ENCODE peak calls at places on chromosomes 6 and 20, in nine cellular contexts. One of them, this sample, is unnamed.

GRCh38 chr20:50774515-50774914 is 20.3 kb upstream of the BCAS4 start:
- DNase-seq in AG10803: no peak
- DNase-seq in stimulated activated CD8-positive, alpha-beta memory T cell treated with anti-CD3 and anti-CD28 coated beads, Interleukin-7, amount 100 ng/mL, for 1 hour: no peak
- DNase-seq in GM13976: no peak
- DNase-seq in hepatocyte: no peak
- DNase-seq in Panc1: no peak
- DNase-seq in activated naive CD4-positive, alpha-beta T cell: no peak
- DNase-seq in stimulated activated CD4-positive, alpha-beta T cell treated with anti-CD3 and anti-CD28 coated beads, Interleukin-1b, Interleukin-23, amount 100 ng/mL, for 1 hour: no peak
- DNase-seq in lower lobe of right lung: no peak
- DNase-seq in this sample: no peak

GRCh38 chr6:160277144-160277543 is 18.5 kb upstream of the SLC22A2 start:
- DNase-seq in AG10803: no peak
- DNase-seq in stimulated activated CD8-positive, alpha-beta memory T cell treated with anti-CD3 and anti-CD28 coated beads, Interleukin-7, amount 100 ng/mL, for 1 hour: no peak
- DNase-seq in GM13976: no peak
- DNase-seq in hepatocyte: no peak
- DNase-seq in Panc1: no peak
- DNase-seq in activated naive CD4-positive, alpha-beta T cell: no peak
- DNase-seq in stimulated activated CD4-positive, alpha-beta T cell treated with anti-CD3 and anti-CD28 coated beads, Interleukin-1b, Interleukin-23, amount 100 ng/mL, for 1 hour: no peak
- DNase-seq in lower lobe of right lung: no peak
- DNase-seq in this sample: no peak

GRCh38 chr20:54669054-54669390 is 193.6 kb downstream of the DOK5 start:
- DNase-seq in AG10803: no peak
- DNase-seq in stimulated activated CD8-positive, alpha-beta memory T cell treated with anti-CD3 and anti-CD28 coated beads, Interleukin-7, amount 100 ng/mL, for 1 hour: no peak
- DNase-seq in GM13976: no peak
- DNase-seq in hepatocyte: no peak
- DNase-seq in Panc1: no peak
- DNase-seq in activated naive CD4-positive, alpha-beta T cell: no peak
- DNase-seq in stimulated activated CD4-positive, alpha-beta T cell treated with anti-CD3 and anti-CD28 coated beads, Interleukin-1b, Interleukin-23, amount 100 ng/mL, for 1 hour: no peak
- DNase-seq in lower lobe of right lung: no peak
- DNase-seq in this sample: no peak

GRCh38 chr6:128282956-128283355 is 237.4 kb downstream of the PTPRK start:
- DNase-seq in AG10803: no peak
- DNase-seq in stimulated activated CD8-positive, alpha-beta memory T cell treated with anti-CD3 and anti-CD28 coated beads, Interleukin-7, amount 100 ng/mL, for 1 hour: no peak
- DNase-seq in GM13976: no peak
- DNase-seq in hepatocyte: no peak
- DNase-seq in Panc1: no peak
- DNase-seq in activated naive CD4-positive, alpha-beta T cell: no peak
- DNase-seq in stimulated activated CD4-positive, alpha-beta T cell treated with anti-CD3 and anti-CD28 coated beads, Interleukin-1b, Interleukin-23, amount 100 ng/mL, for 1 hour: no peak
- DNase-seq in lower lobe of right lung: no peak
- DNase-seq in this sample: no peak

GRCh38 chr6:15962449-15962764 is 166.5 kb upstream of the MYLIP start:
- DNase-seq in AG10803: peak; percentile 95
- DNase-seq in stimulated activated CD8-positive, alpha-beta memory T cell treated with anti-CD3 and anti-CD28 coated beads, Interleukin-7, amount 100 ng/mL, for 1 hour: no peak
- DNase-seq in GM13976: peak; percentile 31
- DNase-seq in hepatocyte: no peak
- DNase-seq in Panc1: no peak
- DNase-seq in activated naive CD4-positive, alpha-beta T cell: no peak
- DNase-seq in stimulated activated CD4-positive, alpha-beta T cell treated with anti-CD3 and anti-CD28 coated beads, Interleukin-1b, Interleukin-23, amount 100 ng/mL, for 1 hour: no peak
- DNase-seq in lower lobe of right lung: no peak
- DNase-seq in this sample: no peak

GRCh38 chr20:48937674-48938073 is 16.2 kb downstream of the ARFGEF2 start:
- DNase-seq in AG10803: no peak
- DNase-seq in stimulated activated CD8-positive, alpha-beta memory T cell treated with anti-CD3 and anti-CD28 coated beads, Interleukin-7, amount 100 ng/mL, for 1 hour: no peak
- DNase-seq in GM13976: no peak
- DNase-seq in hepatocyte: no peak
- DNase-seq in Panc1: no peak
- DNase-seq in activated naive CD4-positive, alpha-beta T cell: no peak
- DNase-seq in stimulated activated CD4-positive, alpha-beta T cell treated with anti-CD3 and anti-CD28 coated beads, Interleukin-1b, Interleukin-23, amount 100 ng/mL, for 1 hour: no peak
- DNase-seq in lower lobe of right lung: no peak
- DNase-seq in this sample: no peak

GRCh38 chr6:149851461-149851860 is 12.7 kb downstream of the LRP11 start:
- DNase-seq in AG10803: peak; percentile 73
- DNase-seq in stimulated activated CD8-positive, alpha-beta memory T cell treated with anti-CD3 and anti-CD28 coated beads, Interleukin-7, amount 100 ng/mL, for 1 hour: no peak
- DNase-seq in GM13976: no peak
- DNase-seq in hepatocyte: no peak
- DNase-seq in Panc1: no peak
- DNase-seq in activated naive CD4-positive, alpha-beta T cell: no peak
- DNase-seq in stimulated activated CD4-positive, alpha-beta T cell treated with anti-CD3 and anti-CD28 coated beads, Interleukin-1b, Interleukin-23, amount 100 ng/mL, for 1 hour: no peak
- DNase-seq in lower lobe of right lung: no peak
- DNase-seq in this sample: no peak

GRCh38 chr6:161498359-161498758 is 224.5 kb upstream of the AGPAT4 start:
- DNase-seq in AG10803: peak; percentile 59
- DNase-seq in stimulated activated CD8-positive, alpha-beta memory T cell treated with anti-CD3 and anti-CD28 coated beads, Interleukin-7, amount 100 ng/mL, for 1 hour: no peak
- DNase-seq in GM13976: no peak
- DNase-seq in hepatocyte: peak; percentile 19
- DNase-seq in Panc1: no peak
- DNase-seq in activated naive CD4-positive, alpha-beta T cell: no peak
- DNase-seq in stimulated activated CD4-positive, alpha-beta T cell treated with anti-CD3 and anti-CD28 coated beads, Interleukin-1b, Interleukin-23, amount 100 ng/mL, for 1 hour: no peak
- DNase-seq in lower lobe of right lung: no peak
- DNase-seq in this sample: no peak

GRCh38 chr6:105985098-105985815 is 100.9 kb upstream of the PRDM1 start:
- DNase-seq in AG10803: no peak
- DNase-seq in stimulated activated CD8-positive, alpha-beta memory T cell treated with anti-CD3 and anti-CD28 coated beads, Interleukin-7, amount 100 ng/mL, for 1 hour: no peak
- DNase-seq in GM13976: no peak
- DNase-seq in hepatocyte: no peak
- DNase-seq in Panc1: no peak
- DNase-seq in activated naive CD4-positive, alpha-beta T cell: no peak
- DNase-seq in stimulated activated CD4-positive, alpha-beta T cell treated with anti-CD3 and anti-CD28 coated beads, Interleukin-1b, Interleukin-23, amount 100 ng/mL, for 1 hour: no peak
- DNase-seq in lower lobe of right lung: no peak
- DNase-seq in this sample: peak; percentile 66

GRCh38 chr6:39225946-39226437 is 3.3 kb downstream of the KCNK5 start:
- DNase-seq in AG10803: no peak
- DNase-seq in stimulated activated CD8-positive, alpha-beta memory T cell treated with anti-CD3 and anti-CD28 coated beads, Interleukin-7, amount 100 ng/mL, for 1 hour: peak; percentile 17
- DNase-seq in GM13976: no peak
- DNase-seq in hepatocyte: peak; percentile 3
- DNase-seq in Panc1: no peak
- DNase-seq in activated naive CD4-positive, alpha-beta T cell: no peak
- DNase-seq in stimulated activated CD4-positive, alpha-beta T cell treated with anti-CD3 and anti-CD28 coated beads, Interleukin-1b, Interleukin-23, amount 100 ng/mL, for 1 hour: no peak
- DNase-seq in lower lobe of right lung: no peak
- DNase-seq in this sample: no peak

GRCh38 chr6:27297857-27298730 is 14.0 kb downstream of the POM121L2 start:
- DNase-seq in AG10803: peak; percentile 40
- DNase-seq in stimulated activated CD8-positive, alpha-beta memory T cell treated with anti-CD3 and anti-CD28 coated beads, Interleukin-7, amount 100 ng/mL, for 1 hour: no peak
- DNase-seq in GM13976: no peak
- DNase-seq in hepatocyte: peak; percentile 27
- DNase-seq in Panc1: peak; percentile 92
- DNase-seq in activated naive CD4-positive, alpha-beta T cell: no peak
- DNase-seq in stimulated activated CD4-positive, alpha-beta T cell treated with anti-CD3 and anti-CD28 coated beads, Interleukin-1b, Interleukin-23, amount 100 ng/mL, for 1 hour: no peak
- DNase-seq in lower lobe of right lung: no peak
- DNase-seq in this sample: peak; percentile 29

GRCh38 chr6:74347161-74347560 is 651.2 kb downstream of the CD109 start:
- DNase-seq in AG10803: peak; percentile 33
- DNase-seq in stimulated activated CD8-positive, alpha-beta memory T cell treated with anti-CD3 and anti-CD28 coated beads, Interleukin-7, amount 100 ng/mL, for 1 hour: no peak
- DNase-seq in GM13976: no peak
- DNase-seq in hepatocyte: no peak
- DNase-seq in Panc1: no peak
- DNase-seq in activated naive CD4-positive, alpha-beta T cell: no peak
- DNase-seq in stimulated activated CD4-positive, alpha-beta T cell treated with anti-CD3 and anti-CD28 coated beads, Interleukin-1b, Interleukin-23, amount 100 ng/mL, for 1 hour: no peak
- DNase-seq in lower lobe of right lung: no peak
- DNase-seq in this sample: no peak

GRCh38 chr20:41469868-41470267 is 103.2 kb upstream of the EMILIN3 start:
- DNase-seq in AG10803: peak; percentile 6
- DNase-seq in stimulated activated CD8-positive, alpha-beta memory T cell treated with anti-CD3 and anti-CD28 coated beads, Interleukin-7, amount 100 ng/mL, for 1 hour: no peak
- DNase-seq in GM13976: no peak
- DNase-seq in hepatocyte: no peak
- DNase-seq in Panc1: no peak
- DNase-seq in activated naive CD4-positive, alpha-beta T cell: no peak
- DNase-seq in stimulated activated CD4-positive, alpha-beta T cell treated with anti-CD3 and anti-CD28 coated beads, Interleukin-1b, Interleukin-23, amount 100 ng/mL, for 1 hour: no peak
- DNase-seq in lower lobe of right lung: no peak
- DNase-seq in this sample: no peak

GRCh38 chr6:143117108-143117507 is 56.4 kb downstream of the AIG1 start:
- DNase-seq in AG10803: no peak
- DNase-seq in stimulated activated CD8-positive, alpha-beta memory T cell treated with anti-CD3 and anti-CD28 coated beads, Interleukin-7, amount 100 ng/mL, for 1 hour: no peak
- DNase-seq in GM13976: no peak
- DNase-seq in hepatocyte: no peak
- DNase-seq in Panc1: no peak
- DNase-seq in activated naive CD4-positive, alpha-beta T cell: no peak
- DNase-seq in stimulated activated CD4-positive, alpha-beta T cell treated with anti-CD3 and anti-CD28 coated beads, Interleukin-1b, Interleukin-23, amount 100 ng/mL, for 1 hour: no peak
- DNase-seq in lower lobe of right lung: no peak
- DNase-seq in this sample: no peak

GRCh38 chr6:15427360-15428070 is 181.6 kb downstream of the JARID2 start:
- DNase-seq in AG10803: no peak
- DNase-seq in stimulated activated CD8-positive, alpha-beta memory T cell treated with anti-CD3 and anti-CD28 coated beads, Interleukin-7, amount 100 ng/mL, for 1 hour: no peak
- DNase-seq in GM13976: no peak
- DNase-seq in hepatocyte: no peak
- DNase-seq in Panc1: no peak
- DNase-seq in activated naive CD4-positive, alpha-beta T cell: no peak
- DNase-seq in stimulated activated CD4-positive, alpha-beta T cell treated with anti-CD3 and anti-CD28 coated beads, Interleukin-1b, Interleukin-23, amount 100 ng/mL, for 1 hour: no peak
- DNase-seq in lower lobe of right lung: no peak
- DNase-seq in this sample: no peak

GRCh38 chr6:35929601-35930000 is 8.7 kb upstream of the SRPK1 start:
- DNase-seq in AG10803: no peak
- DNase-seq in stimulated activated CD8-positive, alpha-beta memory T cell treated with anti-CD3 and anti-CD28 coated beads, Interleukin-7, amount 100 ng/mL, for 1 hour: no peak
- DNase-seq in GM13976: no peak
- DNase-seq in hepatocyte: no peak
- DNase-seq in Panc1: no peak
- DNase-seq in activated naive CD4-positive, alpha-beta T cell: no peak
- DNase-seq in stimulated activated CD4-positive, alpha-beta T cell treated with anti-CD3 and anti-CD28 coated beads, Interleukin-1b, Interleukin-23, amount 100 ng/mL, for 1 hour: no peak
- DNase-seq in lower lobe of right lung: no peak
- DNase-seq in this sample: no peak

GRCh38 chr20:45892049-45892816 is 1.1 kb downstream of the CTSA start:
- DNase-seq in AG10803: peak; percentile 34
- DNase-seq in stimulated activated CD8-positive, alpha-beta memory T cell treated with anti-CD3 and anti-CD28 coated beads, Interleukin-7, amount 100 ng/mL, for 1 hour: no peak
- DNase-seq in GM13976: no peak
- DNase-seq in hepatocyte: peak; percentile 51
- DNase-seq in Panc1: no peak
- DNase-seq in activated naive CD4-positive, alpha-beta T cell: no peak
- DNase-seq in stimulated activated CD4-positive, alpha-beta T cell treated with anti-CD3 and anti-CD28 coated beads, Interleukin-1b, Interleukin-23, amount 100 ng/mL, for 1 hour: no peak
- DNase-seq in lower lobe of right lung: no peak
- DNase-seq in this sample: peak; percentile 14

GRCh38 chr6:66965227-66965626 is 1258.2 kb upstream of the EYS start:
- DNase-seq in AG10803: no peak
- DNase-seq in stimulated activated CD8-positive, alpha-beta memory T cell treated with anti-CD3 and anti-CD28 coated beads, Interleukin-7, amount 100 ng/mL, for 1 hour: no peak
- DNase-seq in GM13976: no peak
- DNase-seq in hepatocyte: no peak
- DNase-seq in Panc1: no peak
- DNase-seq in activated naive CD4-positive, alpha-beta T cell: no peak
- DNase-seq in stimulated activated CD4-positive, alpha-beta T cell treated with anti-CD3 and anti-CD28 coated beads, Interleukin-1b, Interleukin-23, amount 100 ng/mL, for 1 hour: no peak
- DNase-seq in lower lobe of right lung: no peak
- DNase-seq in this sample: no peak

GRCh38 chr6:6230286-6230685 is 90.2 kb downstream of the F13A1 start:
- DNase-seq in AG10803: no peak
- DNase-seq in stimulated activated CD8-positive, alpha-beta memory T cell treated with anti-CD3 and anti-CD28 coated beads, Interleukin-7, amount 100 ng/mL, for 1 hour: no peak
- DNase-seq in GM13976: no peak
- DNase-seq in hepatocyte: peak; percentile 71
- DNase-seq in Panc1: no peak
- DNase-seq in activated naive CD4-positive, alpha-beta T cell: no peak
- DNase-seq in stimulated activated CD4-positive, alpha-beta T cell treated with anti-CD3 and anti-CD28 coated beads, Interleukin-1b, Interleukin-23, amount 100 ng/mL, for 1 hour: no peak
- DNase-seq in lower lobe of right lung: no peak
- DNase-seq in this sample: no peak

GRCh38 chr6:133079901-133080300 is 161.3 kb upstream of the EYA4 start:
- DNase-seq in AG10803: no peak
- DNase-seq in stimulated activated CD8-positive, alpha-beta memory T cell treated with anti-CD3 and anti-CD28 coated beads, Interleukin-7, amount 100 ng/mL, for 1 hour: no peak
- DNase-seq in GM13976: no peak
- DNase-seq in hepatocyte: no peak
- DNase-seq in Panc1: no peak
- DNase-seq in activated naive CD4-positive, alpha-beta T cell: no peak
- DNase-seq in stimulated activated CD4-positive, alpha-beta T cell treated with anti-CD3 and anti-CD28 coated beads, Interleukin-1b, Interleukin-23, amount 100 ng/mL, for 1 hour: no peak
- DNase-seq in lower lobe of right lung: no peak
- DNase-seq in this sample: no peak

GRCh38 chr20:33649201-33649631 is 12.9 kb upstream of the C20orf144 start:
- DNase-seq in AG10803: peak; percentile 64
- DNase-seq in stimulated activated CD8-positive, alpha-beta memory T cell treated with anti-CD3 and anti-CD28 coated beads, Interleukin-7, amount 100 ng/mL, for 1 hour: no peak
- DNase-seq in GM13976: no peak
- DNase-seq in hepatocyte: no peak
- DNase-seq in Panc1: no peak
- DNase-seq in activated naive CD4-positive, alpha-beta T cell: no peak
- DNase-seq in stimulated activated CD4-positive, alpha-beta T cell treated with anti-CD3 and anti-CD28 coated beads, Interleukin-1b, Interleukin-23, amount 100 ng/mL, for 1 hour: no peak
- DNase-seq in lower lobe of right lung: peak; percentile 78
- DNase-seq in this sample: peak; percentile 61

GRCh38 chr20:1324598-1325172 is 4.3 kb downstream of the SDCBP2 start:
- DNase-seq in AG10803: peak; percentile 68
- DNase-seq in stimulated activated CD8-positive, alpha-beta memory T cell treated with anti-CD3 and anti-CD28 coated beads, Interleukin-7, amount 100 ng/mL, for 1 hour: no peak
- DNase-seq in GM13976: no peak
- DNase-seq in hepatocyte: no peak
- DNase-seq in Panc1: no peak
- DNase-seq in activated naive CD4-positive, alpha-beta T cell: no peak
- DNase-seq in stimulated activated CD4-positive, alpha-beta T cell treated with anti-CD3 and anti-CD28 coated beads, Interleukin-1b, Interleukin-23, amount 100 ng/mL, for 1 hour: no peak
- DNase-seq in lower lobe of right lung: no peak
- DNase-seq in this sample: no peak

GRCh38 chr6:126701799-126702198 is 361.9 kb downstream of the CENPW start:
- DNase-seq in AG10803: no peak
- DNase-seq in stimulated activated CD8-positive, alpha-beta memory T cell treated with anti-CD3 and anti-CD28 coated beads, Interleukin-7, amount 100 ng/mL, for 1 hour: no peak
- DNase-seq in GM13976: peak; percentile 4
- DNase-seq in hepatocyte: no peak
- DNase-seq in Panc1: no peak
- DNase-seq in activated naive CD4-positive, alpha-beta T cell: no peak
- DNase-seq in stimulated activated CD4-positive, alpha-beta T cell treated with anti-CD3 and anti-CD28 coated beads, Interleukin-1b, Interleukin-23, amount 100 ng/mL, for 1 hour: no peak
- DNase-seq in lower lobe of right lung: no peak
- DNase-seq in this sample: no peak

GRCh38 chr20:61868006-61868405 is 197.7 kb downstream of the TAF4 start:
- DNase-seq in AG10803: no peak
- DNase-seq in stimulated activated CD8-positive, alpha-beta memory T cell treated with anti-CD3 and anti-CD28 coated beads, Interleukin-7, amount 100 ng/mL, for 1 hour: no peak
- DNase-seq in GM13976: no peak
- DNase-seq in hepatocyte: no peak
- DNase-seq in Panc1: no peak
- DNase-seq in activated naive CD4-positive, alpha-beta T cell: no peak
- DNase-seq in stimulated activated CD4-positive, alpha-beta T cell treated with anti-CD3 and anti-CD28 coated beads, Interleukin-1b, Interleukin-23, amount 100 ng/mL, for 1 hour: no peak
- DNase-seq in lower lobe of right lung: no peak
- DNase-seq in this sample: no peak